ENCODE peak calls at places on chromosomes 12 and 14, in ten cellular contexts. G is RWPE1, U is dorsolateral prefrontal cortex, O is ecto neural progenitor cell, K is EL, J is left ventricle myocardium inferior, A is thoracic aorta, Q is KBM-7, P is T-helper 2 cell, T is RCC 7860. Y is an unnamed sample.

GRCh38 chr12:75116611-75117010 is 93.0 kb downstream of the KCNC2 start:
- DNase-seq in J (no peak), P (no peak), T (no peak), Q (no peak), G (no peak), U (no peak), K (no peak), O (no peak), A (no peak), Y (no peak)

GRCh38 chr14:96121660-96122395 is 82.7 kb downstream of the C14orf132 start:
- DNase-seq in K (peak; percentile 82), P (no peak), G (peak; percentile 29), Q (no peak), U (no peak), O (no peak), T (no peak), J (no peak), A (no peak), Y (no peak)

GRCh38 chr14:31927348-31927826 is 149.7 kb upstream of the ARHGAP5 start:
- DNase-seq in Q (no peak), J (peak; percentile 35), T (peak; percentile 86), P (no peak), K (peak; percentile 93), O (no peak), U (no peak), A (no peak), G (peak; percentile 91), Y (no peak)

GRCh38 chr14:24196071-24197061 is 1.1 kb upstream of the TM9SF1 start:
- DNase-seq in U (no peak), G (no peak), O (no peak), T (no peak), J (no peak), K (no peak), Q (peak; percentile 50), A (no peak), P (no peak), Y (no peak)

GRCh38 chr12:38720661-38721060 is 184.7 kb downstream of the CPNE8 start:
- DNase-seq in A (no peak), G (no peak), Q (no peak), U (peak; percentile 39), P (no peak), J (no peak), O (no peak), K (no peak), T (no peak), Y (no peak)

GRCh38 chr14:27845241-27845850 is 921.2 kb upstream of the FOXG1 start:
- DNase-seq in T (no peak), G (no peak), J (no peak), K (no peak), Q (no peak), A (no peak), O (no peak), P (no peak), U (no peak), Y (no peak)

GRCh38 chr14:50117456-50117855 is 1.1 kb upstream of the VCPKMT start:
- DNase-seq in G (no peak), K (no peak), P (no peak), U (no peak), T (no peak), A (no peak), O (no peak), Q (no peak), J (no peak), Y (no peak)

GRCh38 chr14:93527076-93527692 is 96.4 kb downstream of the UNC79 start:
- DNase-seq in K (no peak), P (no peak), G (no peak), U (no peak), Q (no peak), O (no peak), J (no peak), A (no peak), T (no peak), Y (no peak)

GRCh38 chr14:100622234-100622633 is 35.0 kb upstream of the BEGAIN start:
- DNase-seq in P (no peak), O (no peak), K (no peak), Q (peak; percentile 49), U (no peak), T (no peak), A (no peak), G (peak; percentile 30), J (no peak), Y (no peak)